ENCODE peak calls at places on chromosomes 5 and 9, in six cellular contexts. One of them, this sample, is unnamed.

GRCh38 chr9:36592801-36593583 is 20.3 kb downstream of the MELK start:
- DNase-seq in amygdala: no peak
- DNase-seq in immature natural killer cell: no peak
- DNase-seq in skeletal muscle cell: no peak
- DNase-seq in HFF-Myc: no peak
- DNase-seq in WTC11: no peak
- DNase-seq in this sample: no peak

GRCh38 chr5:433836-434235 is 9.1 kb upstream of the EXOC3 start:
- DNase-seq in HFF-Myc: no peak
- DNase-seq in skeletal muscle cell: no peak
- DNase-seq in WTC11: no peak
- DNase-seq in amygdala: no peak
- DNase-seq in immature natural killer cell: no peak
- DNase-seq in this sample: no peak

GRCh38 chr5:8848997-8849585 is 696.8 kb downstream of the SEMA5A start:
- DNase-seq in immature natural killer cell: no peak
- DNase-seq in skeletal muscle cell: peak
- DNase-seq in WTC11: no peak
- DNase-seq in amygdala: no peak
- DNase-seq in HFF-Myc: no peak
- DNase-seq in this sample: no peak

GRCh38 chr5:65034782-65035181 is 266.1 kb downstream of the CWC27 start:
- DNase-seq in skeletal muscle cell: no peak
- DNase-seq in amygdala: no peak
- DNase-seq in immature natural killer cell: no peak
- DNase-seq in HFF-Myc: no peak
- DNase-seq in WTC11: peak
- DNase-seq in this sample: no peak

GRCh38 chr5:4880304-4880741 is 259.8 kb upstream of the ADAMTS16 start:
- DNase-seq in HFF-Myc: no peak
- DNase-seq in skeletal muscle cell: no peak
- DNase-seq in immature natural killer cell: no peak
- DNase-seq in amygdala: no peak
- DNase-seq in WTC11: peak
- DNase-seq in this sample: no peak

GRCh38 chr9:93064392-93065124 is 6.1 kb downstream of the SUSD3 start:
- DNase-seq in HFF-Myc: no peak
- DNase-seq in amygdala: no peak
- DNase-seq in skeletal muscle cell: no peak
- DNase-seq in immature natural killer cell: peak
- DNase-seq in WTC11: no peak
- DNase-seq in this sample: peak

GRCh38 chr9:3884736-3885135 is 358.9 kb upstream of the RFX3 start:
- DNase-seq in WTC11: no peak
- DNase-seq in amygdala: no peak
- DNase-seq in immature natural killer cell: no peak
- DNase-seq in HFF-Myc: no peak
- DNase-seq in skeletal muscle cell: no peak
- DNase-seq in this sample: no peak

GRCh38 chr9:134935056-134936020 is 17.6 kb upstream of the FCN1 start:
- DNase-seq in immature natural killer cell: no peak
- DNase-seq in amygdala: no peak
- DNase-seq in HFF-Myc: no peak
- DNase-seq in skeletal muscle cell: no peak
- DNase-seq in WTC11: no peak
- DNase-seq in this sample: no peak

GRCh38 chr5:143311955-143312354 is 91.5 kb downstream of the NR3C1 start:
- DNase-seq in WTC11: no peak
- DNase-seq in skeletal muscle cell: no peak
- DNase-seq in immature natural killer cell: no peak
- DNase-seq in amygdala: no peak
- DNase-seq in HFF-Myc: no peak
- DNase-seq in this sample: no peak

GRCh38 chr5:148381906-148382305 is 1.9 kb upstream of the FBXO38 start:
- DNase-seq in HFF-Myc: no peak
- DNase-seq in immature natural killer cell: no peak
- DNase-seq in WTC11: no peak
- DNase-seq in amygdala: no peak
- DNase-seq in skeletal muscle cell: no peak
- DNase-seq in this sample: no peak

This sample was measured in astrocyte of the cerebellum.